ENCODE peak calls at places on chromosomes 5 and 9, in five cellular contexts. G is ovary; D is CD4-positive, alpha-beta memory T cell; N is GM23248; M is thoracic aorta. Q is an unnamed sample.

GRCh38 chr5:33091571-33092363 is 349.0 kb upstream of the TARS1 start:
- DNase-seq in D (no peak), G (no peak), N (peak; percentile 81), M (no peak), Q (no peak)

GRCh38 chr9:74672237-74672636 is 175.1 kb downstream of the RORB start:
- DNase-seq in N (no peak), D (no peak), M (no peak), G (no peak), Q (no peak)

GRCh38 chr5:1707467-1707866 is 92.2 kb downstream of the MRPL36 start:
- DNase-seq in D (no peak), N (no peak), M (no peak), G (no peak), Q (no peak)

GRCh38 chr5:78661691-78662090 is 13.1 kb upstream of the LHFPL2 start:
- DNase-seq in N (no peak), M (no peak), G (no peak), D (no peak), Q (no peak)

GRCh38 chr5:124527220-124527991 is 219.0 kb downstream of the ZNF608 start:
- DNase-seq in D (no peak), G (peak; percentile 38), M (no peak), N (peak; percentile 37), Q (no peak)

GRCh38 chr9:137192859-137193258 is 4.4 kb downstream of the SSNA1 start:
- DNase-seq in G (no peak), D (no peak), M (no peak), N (no peak), Q (no peak)

GRCh38 chr5:158701406-158702177 is 398.1 kb downstream of the EBF1 start:
- DNase-seq in G (peak; percentile 39), N (peak; percentile 93), D (no peak), M (peak; percentile 42), Q (no peak)

GRCh38 chr5:138631204-138631928 is 56.2 kb upstream of the HSPA9 start:
- DNase-seq in M (no peak), N (no peak), D (no peak), G (peak; percentile 58), Q (no peak)

GRCh38 chr5:82044015-82044414 is 72.2 kb downstream of the ATG10 start:
- DNase-seq in M (no peak), G (no peak), N (no peak), D (no peak), Q (no peak)

GRCh38 chr9:129518074-129518473 is 102.8 kb downstream of the C9orf50 start:
- DNase-seq in N (no peak), D (no peak), G (no peak), M (no peak), Q (no peak)

GRCh38 chr9:135739271-135740220 is 37.6 kb downstream of the KCNT1 start:
- DNase-seq in G (no peak), N (no peak), D (no peak), M (no peak), Q (no peak)

GRCh38 chr5:122870219-122870856 is 24.9 kb downstream of the SNX24 start:
- DNase-seq in M (no peak), D (no peak), G (no peak), N (peak; percentile 85), Q (no peak)

GRCh38 chr5:139272471-139273321 is 20.8 kb upstream of the MATR3 start:
- DNase-seq in N (peak; percentile 71), M (no peak), D (no peak), G (no peak), Q (no peak)

GRCh38 chr9:117707561-117707960 is 3.4 kb downstream of the TLR4 start:
- DNase-seq in G (no peak), D (no peak), M (no peak), N (no peak), Q (no peak)

GRCh38 chr5:1007681-1008450 is 736 bp upstream of the NKD2 start:
- DNase-seq in G (peak; percentile 34), M (no peak), D (no peak), N (no peak), Q (peak; percentile 17)

GRCh38 chr5:60417500-60418181 is 282.3 kb downstream of the DEPDC1B start:
- DNase-seq in D (no peak), M (no peak), N (no peak), G (no peak), Q (no peak)

GRCh38 chr9:126474786-126475485 is 138.8 kb upstream of the LMX1B start:
- DNase-seq in G (no peak), N (peak; percentile 95), M (no peak), D (no peak), Q (no peak)

GRCh38 chr9:136656795-136657611 is 5.7 kb upstream of the EGFL7 start:
- DNase-seq in N (no peak), D (no peak), G (no peak), M (no peak), Q (no peak)

GRCh38 chr5:55415071-55415470 is 107.3 kb downstream of the MTREX start:
- DNase-seq in G (no peak), M (no peak), N (no peak), D (no peak), Q (no peak)

GRCh38 chr9:125151730-125152129 is 8.4 kb upstream of the SCAI start:
- DNase-seq in M (no peak), G (no peak), D (no peak), N (no peak), Q (no peak)

GRCh38 chr5:141825836-141826560 is 52.2 kb downstream of the PCDH1 start:
- DNase-seq in G (no peak), D (peak; percentile 4), M (no peak), N (peak; percentile 48), Q (no peak)

GRCh38 chr5:1465966-1466471 is 20.8 kb upstream of the SLC6A3 start:
- DNase-seq in M (no peak), D (no peak), N (no peak), G (peak; percentile 24), Q (no peak)

GRCh38 chr9:136485049-136485647 is 2.3 kb upstream of the SEC16A start:
- DNase-seq in G (peak; percentile 88), M (peak; percentile 45), D (peak; percentile 79), N (peak; percentile 79), Q (peak; percentile 85)

GRCh38 chr9:77946969-77947368 is 84.6 kb downstream of the GNAQ start:
- DNase-seq in N (no peak), D (no peak), M (no peak), G (no peak), Q (no peak)

GRCh38 chr5:136053336-136054121 is 24.7 kb downstream of the TGFBI start:
- DNase-seq in M (peak; percentile 59), G (no peak), D (no peak), N (peak; percentile 98), Q (no peak)

GRCh38 chr5:158538506-158539074 is 561.1 kb downstream of the EBF1 start:
- DNase-seq in D (no peak), G (no peak), M (no peak), N (no peak), Q (peak; percentile 27)

GRCh38 chr5:112933651-112934365 is 11.8 kb upstream of the REEP5 start:
- DNase-seq in M (no peak), D (no peak), G (no peak), N (peak; percentile 63), Q (no peak)

GRCh38 chr9:89811356-89811755 is 206.5 kb downstream of the GADD45G start:
- DNase-seq in N (no peak), M (no peak), G (no peak), D (no peak), Q (no peak)

GRCh38 chr5:135468541-135468940 is 16.4 kb upstream of the TIFAB start:
- DNase-seq in M (no peak), N (no peak), D (no peak), G (peak; percentile 3), Q (no peak)

GRCh38 chr9:75027187-75028107 is 646 bp downstream of the CARNMT1 start:
- DNase-seq in D (peak; percentile 17), M (peak; percentile 22), N (peak; percentile 80), G (peak; percentile 69), Q (peak; percentile 59)

GRCh38 chr9:128080218-128080617 is 12.2 kb downstream of the SLC25A25 start:
- DNase-seq in D (no peak), G (no peak), N (no peak), M (no peak), Q (no peak)

GRCh38 chr9:5863092-5863746 is 27.5 kb upstream of the MLANA start:
- DNase-seq in D (no peak), G (no peak), N (no peak), M (no peak), Q (no peak)

GRCh38 chr9:5853005-5853404 is 20.1 kb upstream of the ERMP1 start:
- DNase-seq in M (no peak), D (no peak), N (no peak), G (no peak), Q (no peak)

GRCh38 chr9:5858833-5859232 is 25.9 kb upstream of the ERMP1 start:
- DNase-seq in N (no peak), D (no peak), G (no peak), M (no peak), Q (no peak)

GRCh38 chr9:5854032-5854792 is 21.3 kb upstream of the ERMP1 start:
- DNase-seq in M (no peak), G (no peak), N (no peak), D (no peak), Q (no peak)

DNA sequence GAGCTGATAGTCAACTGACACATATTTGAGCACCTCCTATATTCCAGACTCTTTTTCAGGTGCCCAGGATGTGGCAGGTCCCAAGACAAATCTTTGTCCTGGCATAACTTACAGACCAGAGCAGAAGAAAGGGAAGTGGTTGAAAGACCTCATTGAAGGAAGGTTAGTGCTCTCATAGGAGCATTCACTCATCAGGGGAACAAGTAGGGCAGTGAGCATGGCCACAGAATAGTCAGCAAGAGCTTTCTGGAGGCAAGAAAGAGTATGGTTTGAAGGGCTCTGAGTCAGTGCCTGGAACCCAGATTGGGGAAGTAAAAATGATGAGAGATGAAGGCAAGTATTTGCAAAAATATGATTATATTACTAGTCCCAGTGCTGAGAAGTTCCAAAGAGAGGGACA is 25.0 kb upstream of the ERMP1 start:
- DNase-seq in G (no peak), D (no peak), N (no peak), M (no peak), Q (no peak)
- H3K27me3 ChIP-seq in G (no peaks in the 10 kb centered on the region), D (no peaks in the 10 kb centered on the region), N (no peaks in the 10 kb centered on the region), M (no peaks in the 10 kb centered on the region), Q (no peaks in the 10 kb centered on the region)

GRCh38 chr9:88753691-88754367 is 218.9 kb downstream of the NXNL2 start:
- DNase-seq in M (no peak), G (no peak), D (no peak), N (no peak), Q (peak; percentile 58)
- H3K4me1 ChIP-seq in M (no peaks in the 10 kb centered on the region), G (peaks cover 1% of the 10 kb centered on the region), D (no peaks in the 10 kb centered on the region), N (peaks cover 18% of the 10 kb centered on the region), Q (peaks cover 35% of the 10 kb centered on the region)

GRCh38 chr9:97502222-97502983 is 937 bp downstream of the TMOD1 start:
- DNase-seq in M (no peak), N (no peak), D (peak; percentile 0), G (no peak), Q (peak; percentile 36)
- H3K27me3 ChIP-seq in M (no peaks in the 10 kb centered on the region), N (peaks cover 49% of the 10 kb centered on the region), D (peaks cover 21% of the 10 kb centered on the region), G (no peaks in the 10 kb centered on the region), Q (peaks cover 12% of the 10 kb centered on the region)

DNA sequence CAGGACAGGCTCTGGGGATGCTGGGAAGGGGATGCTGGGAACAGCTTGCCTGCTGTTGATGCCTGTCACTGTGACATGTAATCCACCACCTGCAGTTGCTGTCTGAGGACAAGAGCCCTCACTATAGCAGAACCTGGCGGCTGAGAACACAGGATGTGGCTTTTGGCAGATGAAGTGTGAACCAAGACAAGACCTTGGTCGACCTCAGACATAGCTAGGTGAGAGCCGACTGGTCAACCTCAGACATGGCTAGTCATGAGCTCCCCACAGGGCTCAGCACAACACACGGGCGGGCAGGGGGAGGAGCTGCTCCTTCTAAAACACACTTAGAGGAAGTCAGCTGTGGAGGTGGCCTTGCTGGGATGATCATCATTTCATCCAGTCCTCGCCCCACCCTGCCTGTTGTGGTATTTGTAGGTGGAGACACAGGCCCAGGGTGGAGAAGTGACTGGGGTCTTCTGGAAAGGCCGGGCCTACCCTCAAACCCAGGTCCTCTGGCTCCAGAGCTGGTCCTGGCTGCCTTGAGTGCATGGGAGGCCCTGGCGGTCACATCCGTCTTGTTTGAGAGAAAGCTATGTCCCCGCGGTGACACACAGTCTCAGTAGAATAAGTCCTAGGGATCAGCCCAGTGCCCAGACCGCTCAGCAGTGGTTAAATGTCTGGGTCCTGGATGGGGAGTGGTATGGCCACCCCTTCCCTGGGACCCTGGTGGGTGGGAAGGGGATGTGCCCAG is 6.1 kb downstream of the SUSD3 start:
- DNase-seq in M (no peak), N (no peak), G (no peak), D (peak; percentile 90), Q (peak; percentile 28)
- H3K4me1 ChIP-seq in M (peaks cover 26% of the 10 kb centered on the region), N (peaks cover 8% of the 10 kb centered on the region), G (peaks cover 21% of the 10 kb centered on the region), D (peaks cover 98% of the 10 kb centered on the region), Q (peaks cover 10% of the 10 kb centered on the region)